ENCODE peak calls at places on chromosomes 7 and 10, in six cellular contexts. I is fibroblast of the aortic adventitia, A is WTC11, N is Right ventricle myocardium superior, F is BE2C, B is NCI-H1092. G is an unnamed sample.

GRCh38 chr10:10209152-10209551 is 808.5 kb upstream of the CELF2 start:
- DNase-seq in I (peak), A (no peak), N (peak), F (no peak), B (no peak), G (no peak)

GRCh38 chr7:131459256-131459655 is 97.2 kb downstream of the PODXL start:
- DNase-seq in I (no peak), A (no peak), N (no peak), F (no peak), B (no peak), G (no peak)

GRCh38 chr10:132515811-132516726 is 21.5 kb upstream of the INPP5A start:
- DNase-seq in I (no peak), A (no peak), N (peak), F (no peak), B (no peak), G (no peak)

GRCh38 chr10:69819713-69820506 is 18.2 kb downstream of the COL13A1 start:
- DNase-seq in I (no peak), A (no peak), N (no peak), F (no peak), B (no peak), G (no peak)

GRCh38 chr10:1938317-1938716 is 201.0 kb upstream of the ADARB2 start:
- DNase-seq in I (no peak), A (no peak), N (no peak), F (no peak), B (no peak), G (no peak)

GRCh38 chr7:102988631-102989030 is 75.8 kb downstream of the LRRC17 start:
- DNase-seq in I (no peak), A (no peak), N (no peak), F (no peak), B (no peak), G (no peak)

GRCh38 chr7:84701524-84702306 is 485.1 kb downstream of the SEMA3D start:
- DNase-seq in I (peak), A (no peak), N (no peak), F (no peak), B (no peak), G (peak)

GRCh38 chr10:122864901-122865300 is 14.5 kb downstream of the FAM24B start:
- DNase-seq in I (peak), A (no peak), N (no peak), F (no peak), B (no peak), G (peak)

GRCh38 chr7:116552616-116553015 is 27.8 kb downstream of the CAV1 start:
- DNase-seq in I (no peak), A (no peak), N (no peak), F (no peak), B (no peak), G (no peak)

GRCh38 chr10:110268442-110268841 is 36.3 kb downstream of the SMNDC1 start:
- DNase-seq in I (peak), A (no peak), N (peak), F (no peak), B (no peak), G (no peak)

GRCh38 chr10:3532644-3533043 is 252.4 kb downstream of the KLF6 start:
- DNase-seq in I (no peak), A (no peak), N (no peak), F (no peak), B (no peak), G (no peak)

GRCh38 chr7:115779561-115779960 is 251.0 kb downstream of the TFEC start:
- DNase-seq in I (peak), A (no peak), N (no peak), F (no peak), B (no peak), G (no peak)

GRCh38 chr10:42952358-42952757 is 124.5 kb upstream of the RET start:
- DNase-seq in I (no peak), A (peak), N (peak), F (peak), B (no peak), G (no peak)

GRCh38 chr7:24560772-24561171 is 12.5 kb upstream of the PALS2 start:
- DNase-seq in I (no peak), A (no peak), N (no peak), F (no peak), B (no peak), G (no peak)

GRCh38 chr7:116730097-116731018 is 58.4 kb downstream of the MET start:
- DNase-seq in I (no peak), A (no peak), N (no peak), F (no peak), B (no peak), G (no peak)

GRCh38 chr10:103295391-103296044 is 18.6 kb downstream of the INA start:
- DNase-seq in I (peak), A (no peak), N (no peak), F (no peak), B (no peak), G (no peak)

GRCh38 chr10:129958686-129959543 is 5.2 kb downstream of the EBF3 start:
- DNase-seq in I (peak), A (peak), N (peak), F (no peak), B (peak), G (no peak)

GRCh38 chr10:95501203-95502094 is 59.7 kb downstream of the SORBS1 start:
- DNase-seq in I (no peak), A (no peak), N (no peak), F (no peak), B (no peak), G (no peak)

GRCh38 chr10:71481746-71482410 is 85.2 kb downstream of the CDH23 start:
- DNase-seq in I (no peak), A (no peak), N (no peak), F (no peak), B (no peak), G (no peak)

GRCh38 chr7:93307131-93307660 is 75.0 kb downstream of the VPS50 start:
- DNase-seq in I (peak), A (no peak), N (no peak), F (no peak), B (no peak), G (no peak)

GRCh38 chr10:79074732-79075131 is 6.0 kb downstream of the ZMIZ1 start:
- DNase-seq in I (no peak), A (no peak), N (no peak), F (no peak), B (no peak), G (no peak)

GRCh38 chr10:86334515-86335085 is 32.0 kb downstream of the GRID1 start:
- DNase-seq in I (no peak), A (peak), N (peak), F (no peak), B (no peak), G (no peak)

GRCh38 chr7:112594397-112594796 is 113.6 kb downstream of the LSMEM1 start:
- DNase-seq in I (peak), A (no peak), N (no peak), F (no peak), B (no peak), G (no peak)

GRCh38 chr7:150649428-150649827 is 17.2 kb upstream of the GIMAP6 start:
- DNase-seq in I (no peak), A (no peak), N (no peak), F (no peak), B (no peak), G (no peak)

GRCh38 chr7:26153823-26154783 is 2.1 kb downstream of the NFE2L3 start:
- DNase-seq in I (no peak), A (peak), N (no peak), F (no peak), B (no peak), G (no peak)

GRCh38 chr7:24381919-24382505 is 98.0 kb downstream of the NPY start:
- DNase-seq in I (peak), A (no peak), N (no peak), F (peak), B (no peak), G (peak)

GRCh38 chr7:24052572-24053223 is 231.3 kb upstream of the NPY start:
- DNase-seq in I (peak), A (no peak), N (no peak), F (peak), B (no peak), G (peak)

GRCh38 chr10:36094091-36094490 is 452.0 kb upstream of the FZD8 start:
- DNase-seq in I (no peak), A (no peak), N (no peak), F (no peak), B (no peak), G (no peak)

GRCh38 chr7:41752615-41753014 is 49.7 kb upstream of the INHBA start:
- DNase-seq in I (no peak), A (no peak), N (no peak), F (no peak), B (no peak), G (no peak)

GRCh38 chr7:23467731-23468720 is 2.3 kb downstream of the IGF2BP3 start:
- DNase-seq in I (peak), A (peak), N (no peak), F (peak), B (no peak), G (peak)

GRCh38 chr10:43259981-43260761 is 6.7 kb downstream of the RASGEF1A start:
- DNase-seq in I (no peak), A (no peak), N (peak), F (peak), B (no peak), G (no peak)

GRCh38 chr7:157552295-157552993 is 215.6 kb downstream of the DNAJB6 start:
- DNase-seq in I (no peak), A (peak), N (peak), F (no peak), B (no peak), G (no peak)

GRCh38 chr7:18228686-18229085 is 201.0 kb upstream of the PRPS1L1 start:
- DNase-seq in I (no peak), A (no peak), N (no peak), F (no peak), B (no peak), G (no peak)

GRCh38 chr10:118041316-118041715 is 5.4 kb downstream of the RAB11FIP2 start:
- DNase-seq in I (peak), A (no peak), N (no peak), F (no peak), B (no peak), G (no peak)

GRCh38 chr10:71361581-71361980 is 35.1 kb upstream of the CDH23 start:
- DNase-seq in I (no peak), A (no peak), N (no peak), F (no peak), B (no peak), G (no peak)

GRCh38 chr7:32102432-32102851 is 32.2 kb upstream of the PDE1C start:
- DNase-seq in I (no peak), A (no peak), N (peak), F (no peak), B (peak), G (no peak)

GRCh38 chr7:2892571-2892970 is 48.5 kb upstream of the GNA12 start:
- DNase-seq in I (no peak), A (no peak), N (no peak), F (no peak), B (peak), G (no peak)

GRCh38 chr7:42694894-42695553 is 216.8 kb downstream of the C7orf25 start:
- DNase-seq in I (peak), A (no peak), N (no peak), F (no peak), B (no peak), G (no peak)

GRCh38 chr7:105305633-105306032 is 83.1 kb downstream of the SRPK2 start:
- DNase-seq in I (no peak), A (no peak), N (no peak), F (no peak), B (no peak), G (no peak)

GRCh38 chr10:5527332-5528200 is 2.8 kb downstream of the CALML3 start:
- DNase-seq in I (no peak), A (no peak), N (no peak), F (no peak), B (no peak), G (no peak)